ENCODE peak calls at places on chromosomes 12 and 14, in nine cellular contexts. I, D, A, Y, N, X, U, T and Q are unnamed samples.
A peak's percentile ranks its signal among the peaks of the same experiment; 100 is the strongest.

GRCh38 chr12:89225401-89225800 is 126.9 kb downstream of the DUSP6 start:
- DNase-seq in I (peak; percentile 44), D (peak; percentile 89), A (no peak), Y (peak; percentile 20), X (no peak), N (no peak), U (peak; percentile 23), T (no peak), Q (no peak)

GRCh38 chr12:15634010-15634676 is 155.0 kb downstream of the EPS8 start:
- DNase-seq in T (peak; percentile 51), N (no peak), I (no peak), D (no peak), X (no peak), U (no peak), A (no peak), Y (no peak), Q (no peak)

GRCh38 chr12:121990692-121991603 is 30.7 kb upstream of the BCL7A start:
- DNase-seq in U (no peak), T (no peak), X (no peak), A (no peak), N (no peak), I (no peak), D (no peak), Y (no peak), Q (no peak)

GRCh38 chr12:4700621-4701026 is 19.6 kb upstream of the GALNT8 start:
- DNase-seq in Y (no peak), D (no peak), T (peak; percentile 4), N (peak; percentile 18), U (no peak), A (no peak), I (no peak), X (no peak), Q (peak; percentile 95)

GRCh38 chr12:6141048-6141447 is 16.6 kb upstream of the VWF start:
- DNase-seq in A (no peak), X (no peak), Y (peak; percentile 14), N (no peak), I (no peak), D (no peak), T (no peak), U (no peak), Q (no peak)

GRCh38 chr12:27331299-27331926 is 1.2 kb upstream of the BMAL2 start:
- DNase-seq in Y (peak; percentile 88), A (peak; percentile 80), U (no peak), I (peak; percentile 18), X (no peak), D (no peak), T (peak; percentile 86), N (no peak), Q (peak; percentile 84)

GRCh38 chr12:94925729-94926128 is 77.8 kb downstream of the NDUFA12 start:
- DNase-seq in U (no peak), Y (no peak), N (no peak), T (no peak), A (no peak), I (no peak), X (no peak), D (no peak), Q (no peak)

GRCh38 chr12:116116650-116117424 is 160.7 kb downstream of the MED13L start:
- DNase-seq in T (no peak), Y (no peak), I (no peak), D (no peak), N (no peak), A (no peak), X (no peak), U (no peak), Q (no peak)

GRCh38 chr14:31166271-31166561 is 41.4 kb downstream of the HECTD1 start:
- DNase-seq in Y (no peak), U (no peak), I (no peak), A (no peak), T (no peak), N (no peak), X (no peak), D (no peak), Q (no peak)

GRCh38 chr12:79482323-79482722 is 208.4 kb downstream of the PAWR start:
- DNase-seq in T (no peak), I (no peak), D (no peak), U (no peak), X (no peak), Y (no peak), N (no peak), A (no peak), Q (no peak)

GRCh38 chr14:73725116-73726024 is 11.2 kb upstream of the PNMA1 start:
- DNase-seq in D (no peak), U (no peak), X (no peak), T (no peak), Y (no peak), I (no peak), N (no peak), A (no peak), Q (no peak)

GRCh38 chr14:61866932-61867920 is 105.0 kb downstream of the SNAPC1 start:
- DNase-seq in T (no peak), I (no peak), U (no peak), X (no peak), D (no peak), Y (no peak), N (no peak), A (no peak), Q (no peak)

GRCh38 chr12:60263146-60263545 is 667.3 kb downstream of the SLC16A7 start:
- DNase-seq in Y (no peak), X (no peak), T (no peak), U (no peak), D (no peak), N (no peak), A (no peak), I (no peak), Q (no peak)

GRCh38 chr12:100443434-100443833 is 30.2 kb upstream of the NR1H4 start:
- DNase-seq in U (no peak), X (no peak), N (no peak), I (no peak), Y (no peak), D (no peak), T (no peak), A (no peak), Q (no peak)

GRCh38 chr14:89589400-89590128 is 172.5 kb upstream of the FOXN3 start:
- DNase-seq in I (no peak), T (no peak), X (no peak), D (no peak), Y (no peak), U (no peak), N (no peak), A (no peak), Q (no peak)

DNA sequence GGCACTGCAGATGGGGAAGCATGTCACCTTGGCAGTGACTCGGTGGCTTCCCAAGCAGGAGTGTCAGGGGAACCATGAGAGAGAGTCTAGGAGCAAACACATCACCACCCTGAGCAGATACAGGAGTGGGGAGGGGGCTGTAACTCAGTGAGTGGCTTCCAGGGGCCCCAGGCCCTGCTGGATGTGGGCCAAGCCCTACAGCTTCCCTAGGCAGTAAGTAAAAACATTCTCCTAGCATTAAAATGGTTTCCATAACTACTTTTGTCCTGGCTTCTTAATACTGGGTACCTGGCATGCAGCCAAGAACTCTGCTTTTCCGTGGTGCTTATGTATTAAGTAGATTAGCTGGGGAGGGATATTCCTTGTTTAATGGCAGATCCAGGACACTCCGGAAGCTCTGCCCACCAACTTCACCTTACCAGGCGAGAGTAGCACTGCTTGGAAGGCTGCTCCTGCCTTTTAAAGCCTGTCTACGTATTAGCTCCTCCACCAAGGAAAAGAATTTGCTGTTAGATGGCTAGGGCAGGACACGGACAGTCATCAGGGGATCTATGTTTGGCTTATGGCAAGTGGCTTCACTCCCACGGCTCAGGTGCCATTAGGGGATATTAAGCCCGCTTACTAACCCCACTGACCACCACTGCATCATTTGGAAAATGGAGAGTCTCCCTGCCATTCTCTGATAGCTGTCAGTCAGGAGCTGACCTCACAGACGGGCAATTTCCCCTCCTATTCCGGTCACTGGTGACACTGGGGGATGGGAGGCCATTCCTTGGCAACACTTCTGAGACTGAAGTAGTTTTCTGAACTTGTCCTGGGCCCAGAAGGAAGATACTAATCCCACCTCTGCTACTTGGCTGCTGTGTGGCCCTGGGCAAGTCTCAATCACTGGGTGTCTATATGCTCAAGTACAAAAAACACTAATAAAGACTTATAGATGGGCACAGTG is 22.8 kb downstream of the OTUB2 start:
- DNase-seq in U (no peak), X (no peak), D (no peak), Y (no peak), A (no peak), I (no peak), T (no peak), N (no peak), Q (no peak)
- H3K4me3 ChIP-seq in U (no peak overlapping the region), X (no peak overlapping the region), D (no peak overlapping the region), Y (no peak overlapping the region), A (no peak overlapping the region), I (no peak overlapping the region), T (no peak overlapping the region), N (no peak overlapping the region), Q (no peak overlapping the region)

DNA sequence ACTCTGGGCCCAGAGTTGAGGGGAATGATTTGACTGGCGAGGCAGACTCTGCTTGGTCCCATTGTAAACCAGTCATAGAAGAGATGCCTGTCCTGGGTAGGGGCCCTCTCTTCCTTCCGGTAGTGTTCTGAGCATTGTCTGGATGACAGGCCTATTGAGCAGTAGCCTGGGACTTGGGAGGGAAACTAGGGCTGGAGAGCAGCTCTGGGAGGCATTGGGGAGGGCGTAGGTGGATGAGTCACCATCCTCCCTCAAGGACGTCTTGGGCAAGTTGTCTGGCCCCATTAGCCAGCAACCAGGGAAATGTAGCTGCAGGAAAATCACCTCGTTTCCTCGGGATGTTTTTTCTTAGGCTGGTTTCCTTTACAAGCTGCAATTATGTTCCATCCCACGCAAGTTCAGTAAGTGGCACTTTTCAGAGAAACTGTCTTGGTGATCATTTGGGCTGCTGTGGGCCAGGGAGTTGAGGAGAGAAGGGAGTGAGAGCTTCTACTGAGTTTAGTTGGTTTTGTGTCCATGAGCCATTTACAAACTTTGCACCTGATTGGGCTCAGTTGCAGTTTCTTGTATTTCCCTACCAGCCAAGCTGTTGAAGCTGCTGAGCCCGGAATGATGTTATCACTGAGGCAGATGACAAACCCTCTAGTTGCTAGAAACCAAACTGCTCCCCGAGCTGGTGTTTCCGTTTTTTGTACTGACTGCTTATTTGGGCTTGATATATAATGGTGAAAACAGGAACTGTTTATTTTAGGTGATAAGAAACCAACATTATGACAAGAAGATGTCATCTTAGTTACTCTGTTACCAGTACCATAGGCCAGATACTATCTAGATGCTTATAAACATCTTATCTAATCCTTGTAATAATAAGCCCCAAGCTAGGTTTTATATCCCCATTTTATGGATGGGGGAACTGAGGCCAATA is 147.6 kb downstream of the CHST11 start:
- DNase-seq in N (no peak), U (peak; percentile 47), Y (peak; percentile 76), T (peak; percentile 90), D (peak; percentile 77), I (peak; percentile 44), X (no peak), A (peak; percentile 86), Q (peak; percentile 97)
- H3K4me3 ChIP-seq in N (no peak overlapping the region), U (no peak overlapping the region), Y (no peak overlapping the region), T (no peak overlapping the region), D (no peak overlapping the region), I (no peak overlapping the region), X (no peak overlapping the region), A (no peak overlapping the region), Q (peak overlapping the region; percentile 10)

DNA sequence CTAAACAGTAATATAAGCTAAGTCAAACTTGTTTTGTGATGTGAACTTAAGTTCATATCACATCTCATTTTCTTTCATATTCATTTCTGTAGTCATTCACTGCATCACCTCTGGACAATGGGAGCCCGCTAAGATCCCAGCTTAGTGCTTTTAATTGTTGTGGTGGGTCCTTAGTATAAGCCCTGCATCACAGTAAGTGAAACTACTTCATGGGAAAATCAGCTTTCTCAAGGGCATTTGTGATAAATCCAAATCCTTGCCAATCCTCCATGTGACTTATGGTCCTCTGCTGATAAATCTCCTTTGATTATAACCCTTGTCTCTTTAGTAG is 98.3 kb downstream of the PLEKHA5 start:
- DNase-seq in T (no peak), I (no peak), U (no peak), N (no peak), X (no peak), Y (no peak), A (no peak), D (no peak), Q (no peak)
- H3K4me3 ChIP-seq in T (no peak overlapping the region), I (no peak overlapping the region), U (no peak overlapping the region), N (no peak overlapping the region), X (no peak overlapping the region), Y (no peak overlapping the region), A (no peak overlapping the region), D (no peak overlapping the region), Q (no peak overlapping the region)

GRCh38 chr12:75389706-75390105 is 1.2 kb upstream of the GLIPR1L2 start:
- DNase-seq in N (no peak), D (no peak), X (no peak), A (no peak), I (peak; percentile 14), U (no peak), Y (no peak), T (no peak), Q (no peak)
- H3K4me3 ChIP-seq in N (no peak overlapping the region), D (no peak overlapping the region), X (no peak overlapping the region), A (no peak overlapping the region), I (no peak overlapping the region), U (no peak overlapping the region), Y (no peak overlapping the region), T (no peak overlapping the region), Q (no peak overlapping the region)